ENCODE peak calls at places on chromosomes 13 and 19, in five cellular contexts. B is left ventricle myocardium inferior, U is A673, L is osteoblast, K is K562. Y is an unnamed sample.

GRCh38 chr19:45667620-45668341 is at the start of gene GIPR:
- DNase-seq in B (peak; percentile 57), U (peak; percentile 54), L (peak; percentile 73), K (peak; percentile 91), Y (peak; percentile 91)

GRCh38 chr19:33685541-33685940 is 63.8 kb downstream of the CHST8 start:
- DNase-seq in B (no peak), U (no peak), L (no peak), K (no peak), Y (peak; percentile 13)

GRCh38 chr19:3309724-3310123 is 56.7 kb upstream of the NFIC start:
- DNase-seq in B (no peak), U (no peak), L (no peak), K (no peak), Y (no peak)

GRCh38 chr19:1911098-1911497 is 5.9 kb downstream of the ADAT3 start:
- DNase-seq in B (no peak), U (no peak), L (no peak), K (no peak), Y (no peak)

GRCh38 chr13:75437582-75438318 is 44.2 kb downstream of the TBC1D4 start:
- DNase-seq in B (no peak), U (peak; percentile 78), L (no peak), K (peak; percentile 43), Y (no peak)

GRCh38 chr19:15297416-15298224 is 34.7 kb downstream of the BRD4 start:
- DNase-seq in B (no peak), U (peak; percentile 46), L (peak; percentile 79), K (peak; percentile 34), Y (no peak)

GRCh38 chr13:37409756-37410155 is 188.8 kb downstream of the POSTN start:
- DNase-seq in B (no peak), U (peak; percentile 17), L (no peak), K (no peak), Y (no peak)

GRCh38 chr19:19540707-19541515 is 2.8 kb downstream of the CILP2 start:
- DNase-seq in B (no peak), U (peak; percentile 59), L (peak; percentile 97), K (peak; percentile 88), Y (peak; percentile 99)

GRCh38 chr13:67231481-67231940 is 1.4 kb upstream of the PCDH9 start:
- DNase-seq in B (no peak), U (no peak), L (peak; percentile 47), K (no peak), Y (no peak)

GRCh38 chr19:14686411-14686810 is 3.4 kb upstream of the ZNF333 start:
- DNase-seq in B (no peak), U (peak; percentile 36), L (peak; percentile 56), K (peak; percentile 48), Y (no peak)

GRCh38 chr19:38671654-38672053 is 24.2 kb downstream of the ACTN4 start:
- DNase-seq in B (no peak), U (no peak), L (no peak), K (no peak), Y (no peak)

GRCh38 chr13:95128045-95128643 is 173.1 kb downstream of the ABCC4 start:
- DNase-seq in B (no peak), U (no peak), L (no peak), K (no peak), Y (no peak)

GRCh38 chr13:49877629-49878218 is 58.4 kb downstream of the SPRYD7 start:
- DNase-seq in B (no peak), U (no peak), L (no peak), K (no peak), Y (no peak)

GRCh38 chr13:41284512-41285288 is 21.3 kb upstream of the MTRF1 start:
- DNase-seq in B (no peak), U (no peak), L (peak; percentile 79), K (no peak), Y (no peak)

GRCh38 chr19:11814707-11815050 is 606 bp downstream of the ZNF440 start:
- DNase-seq in B (no peak), U (peak; percentile 15), L (peak; percentile 73), K (peak; percentile 47), Y (no peak)

GRCh38 chr19:43306097-43306496 is 36.8 kb upstream of the PSG9 start:
- DNase-seq in B (no peak), U (no peak), L (no peak), K (no peak), Y (no peak)

GRCh38 chr13:37492741-37493514 is 105.6 kb downstream of the POSTN start:
- DNase-seq in B (no peak), U (no peak), L (no peak), K (no peak), Y (no peak)

GRCh38 chr19:19185853-19186728 is 5.9 kb downstream of the BORCS8 start:
- DNase-seq in B (no peak), U (peak; percentile 77), L (peak; percentile 86), K (peak; percentile 86), Y (peak; percentile 95)

GRCh38 chr19:56139847-56140582 is 1.1 kb upstream of the ZNF444 start:
- DNase-seq in B (no peak), U (no peak), L (peak; percentile 48), K (peak; percentile 75), Y (no peak)

GRCh38 chr13:23654111-23655110 is 84.2 kb downstream of the TNFRSF19 start:
- DNase-seq in B (peak; percentile 50), U (no peak), L (no peak), K (no peak), Y (no peak)

GRCh38 chr13:67101730-67102467 is 128.2 kb downstream of the PCDH9 start:
- DNase-seq in B (no peak), U (no peak), L (no peak), K (no peak), Y (no peak)

GRCh38 chr13:113045214-113046007 is 60.2 kb upstream of the F7 start:
- DNase-seq in B (peak; percentile 32), U (no peak), L (no peak), K (no peak), Y (no peak)
- H3K27me3 ChIP-seq in B (no peaks in the 10 kb centered on the region), U (peaks cover 64% of the 10 kb centered on the region), L (peaks cover 28% of the 10 kb centered on the region), K (peaks cover 84% of the 10 kb centered on the region), Y (no peaks in the 10 kb centered on the region)

DNA sequence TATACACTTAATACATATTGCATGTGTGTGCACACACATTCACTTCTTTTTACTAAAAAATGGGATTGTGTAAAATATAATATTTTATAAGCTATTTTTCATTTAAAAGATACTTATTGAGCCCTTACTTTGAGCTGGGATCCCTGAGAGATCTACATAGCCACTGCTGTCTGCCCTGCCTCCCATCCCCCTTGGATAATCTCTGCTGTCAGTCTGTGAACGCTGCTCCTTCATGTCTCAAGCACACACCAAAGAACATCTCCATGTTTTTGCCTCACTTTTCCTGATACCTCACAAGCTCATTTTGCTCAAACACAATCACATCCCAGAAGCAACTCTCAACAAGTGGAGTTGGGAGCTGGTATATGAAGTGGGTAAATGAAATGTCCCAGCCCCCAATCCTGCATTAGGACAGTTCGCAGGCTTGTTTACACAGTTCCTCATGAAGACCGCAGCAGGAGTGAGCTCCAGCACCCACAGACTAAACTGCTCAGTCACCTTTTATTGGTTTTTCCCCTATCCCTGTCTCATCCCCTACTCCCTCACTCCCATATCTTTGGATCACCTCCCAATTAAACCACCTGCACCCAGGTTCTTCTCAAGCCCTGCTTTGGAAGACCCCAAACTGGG is 108.3 kb upstream of the FRY start:
- DNase-seq in B (no peak), U (no peak), L (no peak), K (no peak), Y (no peak)
- H3K4me3 ChIP-seq in B (no peak overlapping the region), U (no peak overlapping the region), L (no peak overlapping the region), K (no peak overlapping the region), Y (no peak overlapping the region)

DNA sequence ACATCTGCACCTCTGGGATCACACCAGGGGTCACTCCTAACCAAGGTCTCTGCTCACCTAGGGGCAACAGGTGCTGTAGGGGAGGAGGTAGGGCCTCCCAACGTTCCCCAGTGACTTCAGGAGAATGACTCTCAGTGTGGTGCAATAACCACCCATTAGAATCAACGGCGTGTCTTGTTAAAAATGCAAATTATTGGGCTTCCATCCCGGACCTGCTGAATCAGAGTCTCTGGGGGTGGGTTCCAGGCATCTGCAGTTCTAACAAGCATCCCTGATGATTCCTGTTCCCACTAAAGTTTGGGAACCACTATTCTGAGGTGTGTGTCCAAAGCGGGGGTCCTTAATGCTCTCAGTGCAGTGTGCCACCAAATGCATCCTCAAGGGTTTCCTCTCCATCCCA is 84.6 kb downstream of the CRYL1 start:
- DNase-seq in B (no peak), U (no peak), L (no peak), K (no peak), Y (no peak)
- H3K27me3 ChIP-seq in B (no peaks in the 10 kb centered on the region), U (no peaks in the 10 kb centered on the region), L (peaks cover 2% of the 10 kb centered on the region), K (peaks cover 12% of the 10 kb centered on the region), Y (no peaks in the 10 kb centered on the region)

DNA sequence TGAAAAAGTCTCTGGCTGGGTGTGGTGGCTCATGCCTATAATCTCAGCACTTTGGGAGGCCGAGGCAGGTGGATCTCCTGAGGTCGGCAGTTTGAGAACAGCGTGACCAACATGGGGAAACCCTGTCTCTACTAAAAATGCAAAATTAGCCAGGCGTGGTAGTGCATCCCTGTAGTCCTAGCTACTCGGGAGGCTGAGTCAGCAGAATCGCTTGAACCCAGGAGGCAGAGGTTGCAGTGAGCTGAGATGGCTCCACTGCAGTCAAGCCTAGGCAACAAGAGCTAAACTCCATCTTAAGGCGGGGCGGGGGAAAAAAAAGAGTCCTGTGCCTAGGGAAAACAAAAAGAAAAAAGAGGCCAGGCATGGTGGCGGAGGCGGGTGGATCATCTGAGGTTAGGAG is 2.2 kb downstream of the ZNF43 start:
- DNase-seq in B (no peak), U (no peak), L (no peak), K (no peak), Y (no peak)
- H3K4me3 ChIP-seq in B (no peak overlapping the region), U (no peak overlapping the region), L (no peak overlapping the region), K (no peak overlapping the region), Y (no peak overlapping the region)

GRCh38 chr19:41926861-41927809 is 1.1 kb downstream of the ERFL start:
- DNase-seq in B (no peak), U (no peak), L (no peak), K (no peak), Y (no peak)
- H3K27me3 ChIP-seq in B (peaks cover 98% of the 10 kb centered on the region), U (no peaks in the 10 kb centered on the region), L (peaks cover 48% of the 10 kb centered on the region), K (no peaks in the 10 kb centered on the region), Y (peaks cover 97% of the 10 kb centered on the region)

GRCh38 chr19:21569497-21569870 is 64.1 kb downstream of the ZNF429 start:
- DNase-seq in B (peak; percentile 54), U (no peak), L (no peak), K (no peak), Y (no peak)
- H3K4me3 ChIP-seq in B (peak overlapping the region; percentile 68), U (no peak overlapping the region), L (peak overlapping the region; percentile 82), K (no peak overlapping the region), Y (no peak overlapping the region)

DNA sequence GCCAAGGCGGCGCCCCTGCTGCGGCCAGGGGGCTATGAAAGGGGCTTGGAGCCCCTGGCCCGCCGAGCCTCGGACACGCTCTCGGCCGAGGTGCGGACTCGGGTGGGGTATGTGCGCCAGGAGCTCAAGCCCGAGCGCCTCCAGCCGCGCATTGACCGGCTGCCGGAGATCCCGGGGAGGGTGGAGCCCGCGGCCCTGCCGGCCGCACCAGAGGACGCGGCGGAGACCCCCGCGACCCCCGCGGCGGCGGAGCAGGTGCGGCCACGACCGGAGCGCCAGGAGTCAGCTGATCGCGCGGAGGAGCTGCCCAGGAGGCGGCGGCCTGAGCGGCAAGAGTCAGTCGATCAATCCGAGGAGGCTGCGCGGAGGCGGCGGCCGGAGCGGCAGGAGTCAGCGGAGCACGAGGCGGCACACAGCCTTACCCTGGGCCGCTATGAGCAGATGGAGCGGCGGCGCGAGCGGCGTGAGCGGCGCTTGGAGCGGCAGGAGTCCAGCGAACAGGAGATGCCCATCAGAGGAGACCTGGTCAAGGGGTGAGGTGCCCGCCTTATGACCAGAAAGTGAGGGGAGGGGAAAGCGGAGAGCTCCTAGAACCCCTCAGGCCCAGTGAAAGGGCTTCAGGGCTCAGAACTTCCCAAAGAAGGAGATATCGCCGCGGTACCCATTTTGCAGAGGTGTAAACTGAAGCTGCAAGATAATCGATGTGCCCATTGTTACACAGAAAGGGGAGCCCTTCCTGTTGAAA is 8.8 kb upstream of the SHKBP1 start:
- DNase-seq in B (no peak), U (no peak), L (peak; percentile 84), K (no peak), Y (peak; percentile 85)
- H3K27me3 ChIP-seq in B (peaks cover 60% of the 10 kb centered on the region), U (peaks cover 25% of the 10 kb centered on the region), L (peaks cover 7% of the 10 kb centered on the region), K (peaks cover 23% of the 10 kb centered on the region), Y (peaks cover 51% of the 10 kb centered on the region)